ENCODE peak calls at places on chromosome 11, in eight cellular contexts. One of them, this sample, is unnamed.

GRCh38 chr11:68660066-68660810 is 24.1 kb upstream of the GAL start:
- DNase-seq in GM12892: no peak
- DNase-seq in transverse colon: no peak
- DNase-seq in H1: no peak
- DNase-seq in suprapubic skin: no peak
- DNase-seq in K562: no peak
- DNase-seq in HL-60: no peak
- DNase-seq in stomach: no peak
- DNase-seq in this sample: no peak

GRCh38 chr11:66969584-66970205 is 5.4 kb upstream of the C11orf86 start:
- DNase-seq in stomach: no peak
- DNase-seq in H1: no peak
- DNase-seq in K562: no peak
- DNase-seq in suprapubic skin: no peak
- DNase-seq in GM12892: no peak
- DNase-seq in HL-60: no peak
- DNase-seq in transverse colon: no peak
- DNase-seq in this sample: no peak

GRCh38 chr11:27353593-27354358 is 9.2 kb downstream of the CCDC34 start:
- DNase-seq in H1: no peak
- DNase-seq in stomach: no peak
- DNase-seq in transverse colon: no peak
- DNase-seq in suprapubic skin: no peak
- DNase-seq in HL-60: no peak
- DNase-seq in GM12892: no peak
- DNase-seq in K562: no peak
- DNase-seq in this sample: no peak

GRCh38 chr11:61198391-61198790 is 4.9 kb upstream of the PGA3 start:
- DNase-seq in suprapubic skin: no peak
- DNase-seq in stomach: peak; percentile 91
- DNase-seq in H1: no peak
- DNase-seq in transverse colon: no peak
- DNase-seq in K562: no peak
- DNase-seq in GM12892: no peak
- DNase-seq in HL-60: no peak
- DNase-seq in this sample: no peak

GRCh38 chr11:74123008-74123448 is 47.8 kb downstream of the C2CD3 start:
- DNase-seq in HL-60: no peak
- DNase-seq in K562: no peak
- DNase-seq in stomach: no peak
- DNase-seq in transverse colon: no peak
- DNase-seq in H1: no peak
- DNase-seq in suprapubic skin: no peak
- DNase-seq in GM12892: no peak
- DNase-seq in this sample: no peak

GRCh38 chr11:94719864-94720263 is 48.3 kb upstream of the AMOTL1 start:
- DNase-seq in suprapubic skin: no peak
- DNase-seq in K562: no peak
- DNase-seq in GM12892: no peak
- DNase-seq in H1: no peak
- DNase-seq in HL-60: no peak
- DNase-seq in stomach: no peak
- DNase-seq in transverse colon: no peak
- DNase-seq in this sample: no peak

GRCh38 chr11:72724851-72725730 is 27.1 kb downstream of the ARAP1 start:
- DNase-seq in H1: peak; percentile 89
- DNase-seq in stomach: peak; percentile 81
- DNase-seq in suprapubic skin: no peak
- DNase-seq in K562: peak; percentile 80
- DNase-seq in GM12892: no peak
- DNase-seq in transverse colon: peak; percentile 81
- DNase-seq in HL-60: peak; percentile 77
- DNase-seq in this sample: peak; percentile 63

GRCh38 chr11:73004088-73004487 is 138.0 kb downstream of the FCHSD2 start:
- DNase-seq in transverse colon: no peak
- DNase-seq in K562: no peak
- DNase-seq in H1: no peak
- DNase-seq in stomach: no peak
- DNase-seq in GM12892: no peak
- DNase-seq in suprapubic skin: no peak
- DNase-seq in HL-60: no peak
- DNase-seq in this sample: no peak

GRCh38 chr11:16607675-16608644 is 130.5 kb upstream of the C11orf58 start:
- DNase-seq in H1: no peak
- DNase-seq in transverse colon: peak; percentile 39
- DNase-seq in K562: peak; percentile 64
- DNase-seq in stomach: peak; percentile 38
- DNase-seq in suprapubic skin: peak; percentile 68
- DNase-seq in HL-60: no peak
- DNase-seq in GM12892: no peak
- DNase-seq in this sample: no peak

GRCh38 chr11:33668468-33668825 is 32.2 kb downstream of the C11orf91 start:
- DNase-seq in HL-60: no peak
- DNase-seq in suprapubic skin: no peak
- DNase-seq in stomach: no peak
- DNase-seq in transverse colon: no peak
- DNase-seq in H1: no peak
- DNase-seq in K562: no peak
- DNase-seq in GM12892: no peak
- DNase-seq in this sample: no peak

GRCh38 chr11:96123301-96123700 is 199.4 kb upstream of the MTMR2 start:
- DNase-seq in H1: no peak
- DNase-seq in HL-60: no peak
- DNase-seq in K562: no peak
- DNase-seq in transverse colon: no peak
- DNase-seq in GM12892: no peak
- DNase-seq in suprapubic skin: no peak
- DNase-seq in stomach: no peak
- DNase-seq in this sample: no peak

GRCh38 chr11:64334764-64335741 is 5.0 kb upstream of the CCDC88B start:
- DNase-seq in K562: peak; percentile 97
- DNase-seq in suprapubic skin: no peak
- DNase-seq in H1: no peak
- DNase-seq in HL-60: peak; percentile 95
- DNase-seq in stomach: peak; percentile 57
- DNase-seq in transverse colon: peak; percentile 78
- DNase-seq in GM12892: peak; percentile 83
- DNase-seq in this sample: peak; percentile 90

GRCh38 chr11:31986201-31986889 is 104.5 kb upstream of the RCN1 start:
- DNase-seq in GM12892: no peak
- DNase-seq in H1: no peak
- DNase-seq in stomach: no peak
- DNase-seq in transverse colon: no peak
- DNase-seq in HL-60: no peak
- DNase-seq in suprapubic skin: no peak
- DNase-seq in K562: no peak
- DNase-seq in this sample: no peak

GRCh38 chr11:101010899-101011298 is 118.7 kb downstream of the PGR start:
- DNase-seq in H1: no peak
- DNase-seq in HL-60: no peak
- DNase-seq in K562: no peak
- DNase-seq in GM12892: no peak
- DNase-seq in stomach: no peak
- DNase-seq in suprapubic skin: no peak
- DNase-seq in transverse colon: no peak
- DNase-seq in this sample: no peak

GRCh38 chr11:134050541-134051383 is 18.1 kb upstream of the JAM3 start:
- DNase-seq in HL-60: peak; percentile 31
- DNase-seq in stomach: peak; percentile 64
- DNase-seq in H1: peak; percentile 85
- DNase-seq in GM12892: peak; percentile 83
- DNase-seq in K562: peak; percentile 89
- DNase-seq in suprapubic skin: peak; percentile 83
- DNase-seq in transverse colon: peak; percentile 80
- DNase-seq in this sample: peak; percentile 88

GRCh38 chr11:17014321-17014773 is at the start of gene PLEKHA7:
- DNase-seq in stomach: peak; percentile 34
- DNase-seq in transverse colon: peak; percentile 31
- DNase-seq in suprapubic skin: no peak
- DNase-seq in GM12892: peak; percentile 39
- DNase-seq in K562: no peak
- DNase-seq in H1: no peak
- DNase-seq in HL-60: no peak
- DNase-seq in this sample: peak; percentile 35

GRCh38 chr11:111021131-111021530 is 224.4 kb upstream of the POU2AF2 start:
- DNase-seq in GM12892: no peak
- DNase-seq in suprapubic skin: no peak
- DNase-seq in stomach: no peak
- DNase-seq in K562: no peak
- DNase-seq in HL-60: no peak
- DNase-seq in H1: no peak
- DNase-seq in transverse colon: no peak
- DNase-seq in this sample: no peak

GRCh38 chr11:4727171-4727570 is 22.6 kb downstream of the MMP26 start:
- DNase-seq in K562: no peak
- DNase-seq in HL-60: no peak
- DNase-seq in H1: no peak
- DNase-seq in stomach: no peak
- DNase-seq in suprapubic skin: no peak
- DNase-seq in GM12892: no peak
- DNase-seq in transverse colon: no peak
- DNase-seq in this sample: no peak

GRCh38 chr11:102761646-102762238 is 18.7 kb downstream of the MMP10 start:
- DNase-seq in stomach: no peak
- DNase-seq in K562: no peak
- DNase-seq in transverse colon: no peak
- DNase-seq in suprapubic skin: no peak
- DNase-seq in GM12892: no peak
- DNase-seq in HL-60: no peak
- DNase-seq in H1: no peak
- DNase-seq in this sample: no peak

GRCh38 chr11:110778351-110778750 is 66.1 kb upstream of the ARHGAP20 start:
- DNase-seq in suprapubic skin: no peak
- DNase-seq in stomach: no peak
- DNase-seq in H1: no peak
- DNase-seq in K562: no peak
- DNase-seq in transverse colon: no peak
- DNase-seq in HL-60: no peak
- DNase-seq in GM12892: no peak
- DNase-seq in this sample: no peak

GRCh38 chr11:68974421-68975194 is 6.2 kb downstream of the MRGPRD start:
- DNase-seq in K562: peak; percentile 76
- DNase-seq in stomach: no peak
- DNase-seq in GM12892: no peak
- DNase-seq in H1: peak; percentile 63
- DNase-seq in suprapubic skin: peak; percentile 31
- DNase-seq in HL-60: peak; percentile 18
- DNase-seq in transverse colon: peak; percentile 6
- DNase-seq in this sample: no peak

GRCh38 chr11:61275191-61275590 is 19.9 kb downstream of the VWCE start:
- DNase-seq in H1: no peak
- DNase-seq in K562: no peak
- DNase-seq in HL-60: no peak
- DNase-seq in GM12892: no peak
- DNase-seq in suprapubic skin: no peak
- DNase-seq in stomach: no peak
- DNase-seq in transverse colon: no peak
- DNase-seq in this sample: no peak

GRCh38 chr11:79973701-79974626 is 533.1 kb upstream of the TENM4 start:
- DNase-seq in HL-60: no peak
- DNase-seq in transverse colon: no peak
- DNase-seq in stomach: no peak
- DNase-seq in K562: no peak
- DNase-seq in suprapubic skin: no peak
- DNase-seq in H1: no peak
- DNase-seq in GM12892: no peak
- DNase-seq in this sample: no peak

GRCh38 chr11:111344032-111344431 is 35.0 kb downstream of the POU2AF1 start:
- DNase-seq in transverse colon: peak; percentile 51
- DNase-seq in stomach: no peak
- DNase-seq in GM12892: no peak
- DNase-seq in K562: no peak
- DNase-seq in HL-60: no peak
- DNase-seq in suprapubic skin: no peak
- DNase-seq in H1: no peak
- DNase-seq in this sample: no peak

DNA sequence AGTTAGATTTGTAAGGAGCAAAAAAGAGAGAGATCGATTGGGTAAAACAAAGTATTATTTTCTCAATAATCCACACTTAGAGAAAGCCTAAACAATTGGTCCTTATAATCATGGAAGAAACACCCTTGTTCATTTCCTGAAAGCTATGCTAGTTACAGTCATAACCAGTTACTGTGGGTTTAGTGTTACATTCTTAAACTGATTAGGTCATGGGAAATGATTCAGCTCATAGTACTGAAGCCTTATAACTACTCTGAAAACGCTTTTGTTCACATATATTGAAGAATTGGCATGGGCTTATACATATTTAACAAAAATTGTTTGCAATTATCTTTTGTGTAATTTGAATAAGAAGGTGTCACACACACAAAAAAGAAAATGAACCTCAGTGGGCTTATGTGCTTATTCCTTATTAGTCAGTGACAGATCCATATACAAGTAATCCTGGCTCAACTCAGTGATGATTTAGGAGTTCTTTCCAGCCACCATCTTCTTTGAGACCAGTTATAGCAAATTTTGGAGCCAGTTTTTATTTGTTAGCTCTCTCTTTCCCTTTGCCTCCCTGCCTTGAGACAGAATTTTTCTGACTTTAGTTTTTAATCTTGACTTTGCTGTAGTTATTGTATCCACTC is 198.5 kb upstream of the CTSC start:
- DNase-seq in GM12892: no peak
- DNase-seq in suprapubic skin: no peak
- DNase-seq in stomach: no peak
- DNase-seq in HL-60: no peak
- DNase-seq in K562: no peak
- DNase-seq in H1: no peak
- DNase-seq in transverse colon: no peak
- DNase-seq in this sample: no peak
- TF ChIP-seq POLR2AphosphoS5 in GM12892: no peak
- TF ChIP-seq POLR2AphosphoS5 in suprapubic skin: no peak
- TF ChIP-seq POLR2AphosphoS5 in stomach: no peak
- TF ChIP-seq POLR2AphosphoS5 in HL-60: no peak
- TF ChIP-seq POLR2AphosphoS5 in K562: no peak
- TF ChIP-seq POLR2AphosphoS5 in H1: no peak
- TF ChIP-seq POLR2AphosphoS5 in transverse colon: no peak
- TF ChIP-seq POLR2AphosphoS5 in this sample: no peak

GRCh38 chr11:118918128-118918685 is 7.5 kb downstream of the BCL9L start:
- DNase-seq in transverse colon: peak; percentile 92
- DNase-seq in GM12892: no peak
- DNase-seq in HL-60: no peak
- DNase-seq in stomach: peak; percentile 78
- DNase-seq in K562: peak; percentile 77
- DNase-seq in H1: no peak
- DNase-seq in suprapubic skin: peak; percentile 95
- DNase-seq in this sample: no peak
- TF ChIP-seq POLR2AphosphoS5 in transverse colon: peak; percentile 83
- TF ChIP-seq POLR2AphosphoS5 in GM12892: no peak
- TF ChIP-seq POLR2AphosphoS5 in HL-60: no peak
- TF ChIP-seq POLR2AphosphoS5 in stomach: no peak
- TF ChIP-seq POLR2AphosphoS5 in K562: no peak
- TF ChIP-seq POLR2AphosphoS5 in H1: no peak
- TF ChIP-seq POLR2AphosphoS5 in suprapubic skin: no peak
- TF ChIP-seq POLR2AphosphoS5 in this sample: no peak

GRCh38 chr11:124256076-124256475 is at the start of gene OR8G5:
- DNase-seq in GM12892: no peak
- DNase-seq in K562: no peak
- DNase-seq in H1: no peak
- DNase-seq in HL-60: no peak
- DNase-seq in transverse colon: no peak
- DNase-seq in stomach: no peak
- DNase-seq in suprapubic skin: no peak
- DNase-seq in this sample: no peak
- TF ChIP-seq POLR2AphosphoS5 in GM12892: no peak
- TF ChIP-seq POLR2AphosphoS5 in K562: no peak
- TF ChIP-seq POLR2AphosphoS5 in H1: no peak
- TF ChIP-seq POLR2AphosphoS5 in HL-60: no peak
- TF ChIP-seq POLR2AphosphoS5 in transverse colon: no peak
- TF ChIP-seq POLR2AphosphoS5 in stomach: no peak
- TF ChIP-seq POLR2AphosphoS5 in suprapubic skin: no peak
- TF ChIP-seq POLR2AphosphoS5 in this sample: no peak

GRCh38 chr11:76604652-76605241 is 65.8 kb downstream of the LRRC32 start:
- DNase-seq in HL-60: no peak
- DNase-seq in GM12892: no peak
- DNase-seq in H1: no peak
- DNase-seq in K562: no peak
- DNase-seq in suprapubic skin: peak; percentile 61
- DNase-seq in transverse colon: peak; percentile 44
- DNase-seq in stomach: peak; percentile 79
- DNase-seq in this sample: no peak
- TF ChIP-seq POLR2AphosphoS5 in HL-60: no peak
- TF ChIP-seq POLR2AphosphoS5 in GM12892: no peak
- TF ChIP-seq POLR2AphosphoS5 in H1: no peak
- TF ChIP-seq POLR2AphosphoS5 in K562: no peak
- TF ChIP-seq POLR2AphosphoS5 in suprapubic skin: no peak
- TF ChIP-seq POLR2AphosphoS5 in transverse colon: no peak
- TF ChIP-seq POLR2AphosphoS5 in stomach: no peak
- TF ChIP-seq POLR2AphosphoS5 in this sample: no peak

This sample was measured in GM12891.